ENCODE peak calls at places on chromosome 10, in eight cellular contexts. K is body of pancreas, U is astrocyte of the cerebellum, C is left ventricle myocardium inferior, F is ACHN, X is AG09309, S is neural crest cell, W is tibial artery. B is an unnamed sample.

GRCh38 chr10:99279626-99280111 is 44.0 kb upstream of the HPSE2 start:
- DNase-seq in K (peak; percentile 81), U (peak; percentile 4), C (no peak), F (no peak), X (no peak), S (no peak), W (no peak), B (peak; percentile 90)

GRCh38 chr10:62616885-62617635 is 187.5 kb upstream of the ADO start:
- DNase-seq in K (no peak), U (no peak), C (no peak), F (no peak), X (no peak), S (no peak), W (no peak), B (no peak)

GRCh38 chr10:15344876-15345285 is 26.2 kb downstream of the FAM171A1 start:
- DNase-seq in K (peak; percentile 24), U (peak; percentile 62), C (no peak), F (no peak), X (no peak), S (peak; percentile 9), W (no peak), B (peak; percentile 87)

GRCh38 chr10:35607475-35608316 is 2.6 kb downstream of the GJD4 start:
- DNase-seq in K (no peak), U (no peak), C (no peak), F (no peak), X (no peak), S (no peak), W (no peak), B (peak; percentile 17)

GRCh38 chr10:121497513-121497912 is 100.7 kb downstream of the FGFR2 start:
- DNase-seq in K (no peak), U (no peak), C (no peak), F (no peak), X (no peak), S (no peak), W (no peak), B (peak; percentile 45)

GRCh38 chr10:122510326-122510725 is 49.0 kb downstream of the HTRA1 start:
- DNase-seq in K (peak; percentile 44), U (no peak), C (no peak), F (no peak), X (no peak), S (no peak), W (no peak), B (no peak)

GRCh38 chr10:29860159-29860558 is 199.2 kb downstream of the JCAD start:
- DNase-seq in K (no peak), U (no peak), C (no peak), F (no peak), X (peak; percentile 43), S (no peak), W (no peak), B (no peak)

GRCh38 chr10:14904316-14904732 is 25.7 kb downstream of the SUV39H2 start:
- DNase-seq in K (no peak), U (no peak), C (no peak), F (peak; percentile 55), X (no peak), S (no peak), W (no peak), B (peak; percentile 23)

GRCh38 chr10:92799591-92799990 is 48.7 kb upstream of the EXOC6 start:
- DNase-seq in K (no peak), U (no peak), C (no peak), F (no peak), X (no peak), S (no peak), W (no peak), B (no peak)

GRCh38 chr10:129046074-129046681 is 420.9 kb upstream of the MGMT start:
- DNase-seq in K (no peak), U (no peak), C (no peak), F (no peak), X (no peak), S (no peak), W (peak; percentile 54), B (no peak)

GRCh38 chr10:45001382-45002148 is 842 bp downstream of the ZNF22 start:
- DNase-seq in K (peak; percentile 87), U (no peak), C (peak; percentile 78), F (peak; percentile 56), X (no peak), S (no peak), W (peak; percentile 80), B (peak; percentile 59)

GRCh38 chr10:94403034-94403822 is 887 bp downstream of the TBC1D12 start:
- DNase-seq in K (peak; percentile 71), U (peak; percentile 23), C (peak; percentile 53), F (peak; percentile 83), X (peak; percentile 11), S (peak; percentile 36), W (peak; percentile 58), B (peak; percentile 80)

GRCh38 chr10:124341768-124342135 is 77.0 kb downstream of the OAT start:
- DNase-seq in K (no peak), U (no peak), C (no peak), F (no peak), X (no peak), S (no peak), W (no peak), B (no peak)

GRCh38 chr10:131626274-131626673 is 274.5 kb upstream of the PPP2R2D start:
- DNase-seq in K (no peak), U (no peak), C (no peak), F (no peak), X (no peak), S (no peak), W (no peak), B (no peak)

GRCh38 chr10:113297226-113297625 is 255.6 kb upstream of the HABP2 start:
- DNase-seq in K (no peak), U (no peak), C (no peak), F (peak; percentile 26), X (peak; percentile 3), S (no peak), W (no peak), B (no peak)

GRCh38 chr10:17061418-17061817 is 68.2 kb downstream of the CUBN start:
- DNase-seq in K (no peak), U (no peak), C (no peak), F (no peak), X (no peak), S (no peak), W (no peak), B (no peak)

B was measured in NCI-H526.